ENCODE peak calls at places on chromosomes 5 and 9, in nine cellular contexts. G is T-cell; M is adipocyte; J is activated CD8-positive, alpha-beta T cell treated with anti-CD3 and anti-CD28 coated beads for 36 hours; Y is stimulated activated CD8-positive, alpha-beta memory T cell treated with anti-CD3 and anti-CD28 coated beads, Interleukin-7, amount 100 ng/mL, for 1 hour; I is stimulated activated naive CD4-positive, alpha-beta T cell treated with Interleukin-2 at 50 U/mL for 16 hours; U is foreskin fibroblast; L is activated CD4-positive, alpha-beta T cell treated with anti-CD3 and anti-CD28 coated beads, Interleukin-2, amount 50 U/mL, for 1 hour; S is fibroblast of the aortic adventitia. P is an unnamed sample.

GRCh38 chr9:135902655-135903357 is 4.5 kb downstream of the CAMSAP1 start:
- DNase-seq in U (no peak), S (no peak), I (no peak), M (no peak), Y (no peak), J (no peak), L (no peak), G (no peak), P (no peak)

GRCh38 chr9:121593066-121593465 is 58.4 kb upstream of the DAB2IP start:
- DNase-seq in J (no peak), I (no peak), L (no peak), S (no peak), G (no peak), U (no peak), M (no peak), Y (no peak), P (no peak)

GRCh38 chr5:32507738-32508434 is 63.3 kb upstream of the ZFR start:
- DNase-seq in S (peak), L (no peak), I (no peak), J (no peak), G (no peak), U (peak), M (peak), Y (no peak), P (peak)

GRCh38 chr9:89323257-89323841 is 5.0 kb downstream of the SECISBP2 start:
- DNase-seq in J (no peak), U (peak), M (peak), S (no peak), I (no peak), Y (no peak), L (no peak), G (no peak), P (no peak)

GRCh38 chr5:14209222-14209822 is 66.2 kb downstream of the TRIO start:
- DNase-seq in U (no peak), M (no peak), G (no peak), S (no peak), J (no peak), L (no peak), Y (no peak), I (no peak), P (no peak)

GRCh38 chr9:135251331-135251761 is 163.9 kb downstream of the OLFM1 start:
- DNase-seq in Y (no peak), I (no peak), L (no peak), U (no peak), S (no peak), G (no peak), J (no peak), M (no peak), P (no peak)

GRCh38 chr9:126604059-126604685 is 9.6 kb upstream of the LMX1B start:
- DNase-seq in U (no peak), G (no peak), J (no peak), I (no peak), Y (no peak), M (no peak), L (no peak), S (no peak), P (no peak)

GRCh38 chr9:23342296-23342695 is 483.7 kb downstream of the ELAVL2 start:
- DNase-seq in J (no peak), G (no peak), S (peak), Y (no peak), M (peak), U (no peak), L (no peak), I (no peak), P (no peak)

GRCh38 chr9:126482361-126483044 is 131.2 kb upstream of the LMX1B start:
- DNase-seq in L (no peak), M (peak), G (no peak), I (no peak), J (no peak), U (peak), Y (no peak), S (peak), P (no peak)

GRCh38 chr5:154038241-154038603 is 488 bp downstream of the FAM114A2 start:
- DNase-seq in S (no peak), Y (no peak), M (peak), U (peak), I (peak), J (peak), L (peak), G (peak), P (no peak)

P was measured in BJ.